ENCODE peak calls at places on chromosomes 5 and 9, in seven cellular contexts. Z is cardiac fibroblast; F is A172; U is naive thymus-derived CD8-positive, alpha-beta T cell; Y is KBM-7; C is glutamatergic neuron; T is IMR-90. M is an unnamed sample.

GRCh38 chr5:17308326-17309065 is 91.1 kb downstream of the BASP1 start:
- DNase-seq in Z (no peak), F (no peak), U (no peak), Y (no peak), C (no peak), T (no peak), M (no peak)

GRCh38 chr5:154371687-154372086 is 74.1 kb upstream of the SAP30L start:
- DNase-seq in Z (peak), F (peak), U (no peak), Y (no peak), C (no peak), T (peak), M (no peak)

GRCh38 chr5:156036640-156037039 is 290.3 kb upstream of the SGCD start:
- DNase-seq in Z (no peak), F (no peak), U (no peak), Y (no peak), C (no peak), T (peak), M (no peak)

GRCh38 chr9:37286530-37287175 is 135.8 kb upstream of the GRHPR start:
- DNase-seq in Z (no peak), F (no peak), U (no peak), Y (no peak), C (no peak), T (no peak), M (no peak)

GRCh38 chr5:109693535-109694152 is 3.9 kb downstream of the MAN2A1 start:
- DNase-seq in Z (no peak), F (peak), U (no peak), Y (no peak), C (no peak), T (peak), M (no peak)

GRCh38 chr9:110648698-110649097 is 19.9 kb upstream of the MUSK start:
- DNase-seq in Z (no peak), F (no peak), U (no peak), Y (no peak), C (no peak), T (no peak), M (no peak)

GRCh38 chr9:124477211-124478013 is 27.2 kb downstream of the ADGRD2 start:
- DNase-seq in Z (no peak), F (no peak), U (no peak), Y (peak), C (no peak), T (no peak), M (no peak)

GRCh38 chr5:117424559-117424958 is 849.9 kb upstream of the SEMA6A start:
- DNase-seq in Z (no peak), F (no peak), U (no peak), Y (no peak), C (no peak), T (no peak), M (no peak)

GRCh38 chr5:156912869-156913268 is 50.2 kb downstream of the TIMD4 start:
- DNase-seq in Z (no peak), F (no peak), U (no peak), Y (no peak), C (no peak), T (no peak), M (no peak)

GRCh38 chr5:88674262-88675158 is 208.5 kb downstream of the MEF2C start:
- DNase-seq in Z (no peak), F (no peak), U (no peak), Y (peak), C (peak), T (no peak), M (no peak)

GRCh38 chr5:101160002-101160401 is 256.9 kb upstream of the ST8SIA4 start:
- DNase-seq in Z (no peak), F (no peak), U (no peak), Y (no peak), C (no peak), T (no peak), M (no peak)

GRCh38 chr9:13758876-13759275 is 479.4 kb upstream of the MPDZ start:
- DNase-seq in Z (no peak), F (no peak), U (no peak), Y (no peak), C (peak), T (no peak), M (no peak)

GRCh38 chr5:36950586-36951457 is 74.3 kb downstream of the NIPBL start:
- DNase-seq in Z (peak), F (no peak), U (no peak), Y (no peak), C (no peak), T (peak), M (no peak)

GRCh38 chr9:136358888-136359287 is 4.7 kb downstream of the DNLZ start:
- DNase-seq in Z (no peak), F (no peak), U (no peak), Y (no peak), C (no peak), T (no peak), M (no peak)

M was measured in T-helper 2 cell.